ENCODE peak calls at places on chromosomes 1 and 21, in eight cellular contexts. A is pancreas; M is thoracic aorta; Q is fibroblast of lung; S is IMR-90; T is CD8-positive, alpha-beta T cell; U is upper lobe of right lung; J is heart left ventricle. L is an unnamed sample.

GRCh38 chr21:26790289-26790688 is 54.9 kb downstream of the ADAMTS1 start:
- DNase-seq in A (no peak), U (no peak), S (no peak), J (no peak), T (no peak), Q (no peak), M (no peak), L (no peak)

GRCh38 chr1:199855580-199855979 is 171.9 kb upstream of the NR5A2 start:
- DNase-seq in A (no peak), M (no peak), T (no peak), S (peak; percentile 68), Q (peak; percentile 68), U (no peak), J (no peak), L (peak; percentile 35)

GRCh38 chr1:85334962-85335361 is 58.5 kb upstream of the BCL10 start:
- DNase-seq in J (no peak), T (no peak), U (no peak), A (no peak), S (peak; percentile 62), M (no peak), Q (peak; percentile 84), L (no peak)

GRCh38 chr1:145758575-145758974 is 39.3 kb downstream of the CD160 start:
- DNase-seq in M (no peak), A (no peak), J (no peak), U (no peak), T (no peak), S (no peak), Q (no peak), L (no peak)

GRCh38 chr1:94061513-94062443 is 59.2 kb downstream of the ABCA4 start:
- DNase-seq in J (peak; percentile 78), S (peak; percentile 80), U (peak; percentile 72), T (peak; percentile 21), Q (peak; percentile 74), A (peak; percentile 58), M (peak; percentile 37), L (peak; percentile 76)

GRCh38 chr1:23167353-23168078 is 1.1 kb downstream of the LUZP1 start:
- DNase-seq in Q (peak; percentile 71), M (no peak), T (peak; percentile 32), J (peak; percentile 74), U (peak; percentile 77), S (peak; percentile 64), A (peak; percentile 32), L (peak; percentile 72)

GRCh38 chr1:63327417-63328139 is 5.2 kb downstream of the FOXD3 start:
- DNase-seq in M (no peak), S (peak; percentile 62), U (peak; percentile 82), A (peak; percentile 52), J (peak; percentile 75), T (no peak), Q (peak; percentile 30), L (peak; percentile 76)

GRCh38 chr1:226001852-226002666 is 2.9 kb upstream of the SDE2 start:
- DNase-seq in J (no peak), T (peak; percentile 51), M (peak; percentile 53), Q (peak; percentile 12), A (peak; percentile 86), U (peak; percentile 74), S (no peak), L (peak; percentile 14)

GRCh38 chr1:205917466-205918248 is 25.6 kb downstream of the SLC26A9 start:
- DNase-seq in S (no peak), J (no peak), Q (no peak), M (no peak), A (peak; percentile 64), T (no peak), U (no peak), L (no peak)

GRCh38 chr1:7229186-7229585 is 443.9 kb downstream of the CAMTA1 start:
- DNase-seq in U (no peak), A (no peak), J (no peak), M (no peak), Q (no peak), S (no peak), T (no peak), L (no peak)

GRCh38 chr1:65467536-65467935 is 47.1 kb downstream of the LEPR start:
- DNase-seq in T (no peak), A (peak; percentile 45), M (no peak), J (no peak), S (peak; percentile 58), U (no peak), Q (peak; percentile 26), L (peak; percentile 22)

GRCh38 chr1:192631749-192632148 is 4.2 kb upstream of the RGS13 start:
- DNase-seq in M (no peak), A (no peak), T (no peak), S (no peak), U (no peak), J (no peak), Q (no peak), L (no peak)

GRCh38 chr1:54379481-54380284 is 26.5 kb downstream of the SSBP3 start:
- DNase-seq in U (peak; percentile 64), A (peak; percentile 49), S (peak; percentile 22), Q (peak; percentile 27), M (no peak), T (no peak), J (peak; percentile 78), L (peak; percentile 29)

GRCh38 chr1:202516434-202516877 is 168.0 kb downstream of the PPP1R12B start:
- DNase-seq in J (no peak), A (no peak), S (peak; percentile 57), T (no peak), Q (peak; percentile 68), U (no peak), M (no peak), L (no peak)

GRCh38 chr1:26530898-26531598 is 1.5 kb downstream of the RPS6KA1 start:
- DNase-seq in M (no peak), J (no peak), U (peak; percentile 92), A (peak; percentile 82), S (peak; percentile 48), T (no peak), Q (peak; percentile 72), L (peak; percentile 50)

GRCh38 chr1:206769331-206769731 is 1.2 kb upstream of the IL19 start:
- DNase-seq in J (no peak), M (no peak), A (no peak), S (no peak), U (no peak), Q (no peak), T (peak; percentile 42), L (no peak)

GRCh38 chr21:16587671-16588379 is 858.0 kb downstream of the USP25 start:
- DNase-seq in M (no peak), J (no peak), T (no peak), S (peak; percentile 77), Q (peak; percentile 73), A (no peak), U (no peak), L (peak; percentile 81)

GRCh38 chr1:145707183-145707867 is at the start of gene PDZK1:
- DNase-seq in Q (no peak), T (no peak), J (no peak), A (peak; percentile 78), S (no peak), U (no peak), M (no peak), L (no peak)

GRCh38 chr1:155053531-155054105 is 2.5 kb downstream of the ADAM15 start:
- DNase-seq in U (no peak), Q (no peak), J (no peak), S (no peak), A (no peak), T (no peak), M (no peak), L (no peak)

GRCh38 chr1:40344597-40344996 is 27.5 kb upstream of the COL9A2 start:
- DNase-seq in J (no peak), A (peak; percentile 23), S (peak; percentile 79), Q (peak; percentile 65), U (peak; percentile 77), T (peak; percentile 31), M (peak; percentile 9), L (peak; percentile 73)

GRCh38 chr1:54485417-54485816 is 62.6 kb upstream of the ACOT11 start:
- DNase-seq in T (no peak), M (no peak), U (no peak), Q (no peak), A (no peak), S (no peak), J (no peak), L (no peak)

GRCh38 chr1:21304488-21304887 is 14.2 kb upstream of the ECE1 start:
- DNase-seq in T (no peak), J (no peak), U (no peak), M (no peak), S (no peak), Q (no peak), A (no peak), L (no peak)
- H3K4me1 ChIP-seq in T (peaks cover 46% of the 10 kb centered on the region), J (peaks cover 58% of the 10 kb centered on the region), U (peaks cover 4% of the 10 kb centered on the region), M (peaks cover 24% of the 10 kb centered on the region), S (peaks cover 55% of the 10 kb centered on the region), Q (peaks cover 49% of the 10 kb centered on the region), A (peaks cover 17% of the 10 kb centered on the region), L (peaks cover 38% of the 10 kb centered on the region)

GRCh38 chr1:186073697-186074096 is 301.4 kb downstream of the TPR start:
- DNase-seq in J (no peak), A (no peak), T (no peak), M (no peak), S (no peak), Q (no peak), U (no peak), L (no peak)

GRCh38 chr1:186076006-186076405 is 299.0 kb downstream of the TPR start:
- DNase-seq in J (no peak), U (no peak), A (no peak), M (no peak), S (peak; percentile 7), Q (peak; percentile 15), T (no peak), L (no peak)

GRCh38 chr1:186082235-186082937 is 292.7 kb downstream of the TPR start:
- DNase-seq in U (peak; percentile 63), A (peak; percentile 50), S (peak; percentile 73), J (peak; percentile 68), M (peak; percentile 59), T (no peak), Q (peak; percentile 44), L (peak; percentile 85)

GRCh38 chr1:186079084-186079684 is 295.9 kb downstream of the TPR start:
- DNase-seq in J (peak; percentile 42), M (no peak), S (no peak), T (no peak), Q (no peak), A (no peak), U (no peak), L (no peak)

DNA sequence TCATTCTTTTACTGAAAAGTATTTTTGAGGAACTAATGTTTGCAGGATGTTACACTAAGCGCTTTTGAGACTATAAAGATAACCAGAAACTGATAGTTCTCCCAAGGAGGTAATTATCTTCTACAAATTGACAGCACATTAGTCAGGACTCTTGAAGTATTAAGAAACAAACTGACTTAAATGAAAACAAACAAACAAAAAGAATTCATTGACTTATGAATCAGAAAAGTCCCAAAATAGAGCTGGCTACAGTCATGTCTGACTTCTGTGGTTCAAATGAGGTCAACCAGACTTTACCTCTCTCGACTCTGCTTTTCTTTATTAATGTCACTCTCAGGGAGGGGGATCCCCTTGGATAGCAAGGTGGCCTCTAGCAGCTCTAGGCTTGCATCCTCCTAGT is 296.8 kb downstream of the TPR start:
- DNase-seq in M (no peak), A (no peak), Q (no peak), J (no peak), U (no peak), T (no peak), S (no peak), L (no peak)
- H3K4me3 ChIP-seq in M (no peak overlapping the region), A (no peak overlapping the region), Q (no peak overlapping the region), J (no peak overlapping the region), U (no peak overlapping the region), T (no peak overlapping the region), S (no peak overlapping the region), L (no peak overlapping the region)

GRCh38 chr1:97186381-97186780 is 464.8 kb downstream of the PTBP2 start:
- DNase-seq in M (no peak), S (no peak), U (no peak), J (no peak), A (no peak), Q (no peak), T (no peak), L (peak; percentile 19)
- TF ChIP-seq CTCF in M (no peak), S (no peak), U (no peak), J (peak; percentile 8), A (no peak), Q (peak; percentile 3), T (no peak), L (peak; percentile 14)

GRCh38 chr1:9426291-9426711 is 113.0 kb upstream of the SLC25A33 start:
- DNase-seq in J (peak; percentile 68), S (no peak), A (no peak), T (peak; percentile 80), M (no peak), U (no peak), Q (peak; percentile 32), L (no peak)
- H3K4me1 ChIP-seq in J (peaks cover 13% of the 10 kb centered on the region), S (peaks cover 4% of the 10 kb centered on the region), A (no peaks in the 10 kb centered on the region), T (peaks cover 44% of the 10 kb centered on the region), M (peaks cover 8% of the 10 kb centered on the region), U (peaks cover 14% of the 10 kb centered on the region), Q (no peaks in the 10 kb centered on the region), L (peaks cover 4% of the 10 kb centered on the region)